ENCODE peak calls at places on chromosomes 4 and X, in eight cellular contexts. E, M, O, T, G, J, V and F are unnamed samples.

GRCh38 chr4:169397762-169398161 is 127.0 kb upstream of the SH3RF1 start:
- DNase-seq in E (no peak), M (peak; percentile 65), O (no peak), T (no peak), G (peak; percentile 51), J (no peak), V (no peak), F (no peak)

GRCh38 chr4:56626420-56626819 is 54.7 kb downstream of the HOPX start:
- DNase-seq in E (no peak), M (peak; percentile 40), O (no peak), T (no peak), G (no peak), J (no peak), V (no peak), F (no peak)

GRCh38 chr4:650951-651883 is 22.9 kb downstream of the ATP5ME start:
- DNase-seq in E (no peak), M (no peak), O (no peak), T (no peak), G (no peak), J (no peak), V (no peak), F (no peak)

GRCh38 chr4:150699599-150699998 is 117.6 kb downstream of the MAB21L2 start:
- DNase-seq in E (no peak), M (peak; percentile 2), O (no peak), T (no peak), G (no peak), J (no peak), V (no peak), F (no peak)

GRCh38 chr4:122874194-122874593 is 47.6 kb downstream of the FGF2 start:
- DNase-seq in E (no peak), M (peak; percentile 89), O (no peak), T (no peak), G (peak; percentile 77), J (no peak), V (no peak), F (peak; percentile 63)

GRCh38 chr4:187602339-187603092 is 393.1 kb upstream of the ZFP42 start:
- DNase-seq in E (no peak), M (peak; percentile 59), O (no peak), T (no peak), G (peak; percentile 68), J (no peak), V (no peak), F (no peak)

GRCh38 chrX:41276661-41277506 is 57.1 kb upstream of the DDX3X start:
- DNase-seq in E (no peak), M (no peak), O (no peak), T (no peak), G (no peak), J (no peak), V (no peak), F (no peak)

GRCh38 chr4:137124278-137124932 is 407.9 kb downstream of the PCDH18 start:
- DNase-seq in E (peak; percentile 65), M (peak; percentile 87), O (peak; percentile 60), T (peak; percentile 42), G (peak; percentile 74), J (no peak), V (no peak), F (peak; percentile 16)

GRCh38 chr4:149056615-149057014 is 614.4 kb upstream of the NR3C2 start:
- DNase-seq in E (no peak), M (no peak), O (no peak), T (no peak), G (no peak), J (no peak), V (no peak), F (no peak)

GRCh38 chr4:107888237-107888636 is 43.1 kb upstream of the CYP2U1 start:
- DNase-seq in E (no peak), M (no peak), O (no peak), T (no peak), G (no peak), J (no peak), V (no peak), F (no peak)

GRCh38 chrX:41313419-41313818 is 20.5 kb upstream of the DDX3X start:
- DNase-seq in E (no peak), M (peak; percentile 83), O (no peak), T (no peak), G (peak; percentile 65), J (no peak), V (no peak), F (peak; percentile 66)

GRCh38 chr4:67071641-67072040 is 473.7 kb downstream of the CENPC start:
- DNase-seq in E (no peak), M (no peak), O (no peak), T (no peak), G (no peak), J (no peak), V (no peak), F (no peak)

GRCh38 chr4:3523146-3523627 is 9.0 kb downstream of the LRPAP1 start:
- DNase-seq in E (no peak), M (no peak), O (no peak), T (no peak), G (no peak), J (no peak), V (no peak), F (no peak)

GRCh38 chrX:13990126-13990525 is 39.6 kb downstream of the GEMIN8 start:
- DNase-seq in E (no peak), M (no peak), O (no peak), T (no peak), G (no peak), J (no peak), V (no peak), F (no peak)

GRCh38 chrX:13996650-13997049 is 33.0 kb downstream of the GEMIN8 start:
- DNase-seq in E (no peak), M (no peak), O (no peak), T (no peak), G (no peak), J (no peak), V (no peak), F (no peak)

GRCh38 chrX:13994681-13995080 is 35.0 kb downstream of the GEMIN8 start:
- DNase-seq in E (no peak), M (no peak), O (no peak), T (no peak), G (no peak), J (no peak), V (no peak), F (no peak)

DNA sequence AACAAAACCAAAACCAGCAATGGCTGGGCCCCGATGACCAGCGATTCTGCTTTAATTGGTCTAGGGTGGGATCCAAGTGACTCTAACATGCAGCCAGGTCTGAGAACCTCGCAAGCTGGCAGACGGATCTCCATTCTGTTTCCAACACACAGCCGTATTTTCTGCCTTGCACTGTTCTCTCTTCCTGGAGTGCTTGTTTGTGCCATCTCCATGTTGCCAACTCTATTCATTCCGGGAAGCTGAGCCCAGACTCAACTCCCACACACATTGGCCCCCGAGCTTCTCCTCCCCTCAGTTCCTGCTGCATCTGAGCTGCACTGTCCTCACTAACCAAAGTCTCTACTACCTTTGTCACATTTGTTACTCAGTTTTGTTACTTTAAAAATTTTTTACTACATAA is 35.6 kb downstream of the GEMIN8 start:
- DNase-seq in E (no peak), M (no peak), O (no peak), T (no peak), G (no peak), J (no peak), V (no peak), F (no peak)
- H3K36me3 ChIP-seq in E (no peaks in the 10 kb centered on the region), M (no peaks in the 10 kb centered on the region), O (no peaks in the 10 kb centered on the region), T (no peaks in the 10 kb centered on the region), G (no peaks in the 10 kb centered on the region), J (no peaks in the 10 kb centered on the region), V (no peaks in the 10 kb centered on the region), F (no peaks in the 10 kb centered on the region)

GRCh38 chr4:181601118-181601517 is 642.1 kb upstream of the TENM3 start:
- DNase-seq in E (no peak), M (peak; percentile 4), O (no peak), T (no peak), G (peak; percentile 8), J (no peak), V (no peak), F (no peak)

DNA sequence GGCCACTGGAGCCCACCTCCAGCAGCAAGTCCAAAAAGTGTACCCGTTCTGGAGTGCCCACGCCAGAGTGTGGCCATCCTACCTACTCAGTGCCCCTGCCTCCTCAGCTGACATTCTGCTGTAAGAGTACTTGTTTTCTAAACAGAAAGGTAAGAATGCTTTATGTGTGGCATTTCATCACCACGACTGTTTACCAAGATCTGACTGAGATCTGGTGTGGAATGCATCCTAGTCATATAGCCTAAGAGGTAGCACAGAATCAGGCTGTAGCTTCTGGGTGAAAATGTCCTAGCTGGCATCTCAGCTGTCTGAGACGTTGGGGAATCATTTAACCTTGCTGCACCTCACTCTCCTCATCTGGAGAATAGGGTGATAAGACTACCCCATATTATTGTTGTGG is 638.7 kb upstream of the TENM3 start:
- DNase-seq in E (no peak), M (no peak), O (no peak), T (no peak), G (no peak), J (no peak), V (no peak), F (no peak)
- H3K36me3 ChIP-seq in E (no peaks in the 10 kb centered on the region), M (no peaks in the 10 kb centered on the region), O (no peaks in the 10 kb centered on the region), T (no peaks in the 10 kb centered on the region), G (no peaks in the 10 kb centered on the region), J (no peaks in the 10 kb centered on the region), V (no peaks in the 10 kb centered on the region), F (no peaks in the 10 kb centered on the region)

GRCh38 chr4:53365486-53366300 is at the start of gene SCFD2:
- DNase-seq in E (peak; percentile 97), M (peak; percentile 98), O (peak; percentile 95), T (peak; percentile 94), G (peak; percentile 97), J (peak; percentile 98), V (peak; percentile 95), F (peak; percentile 82)

GRCh38 chr4:53362093-53362492 is 3.8 kb downstream of the SCFD2 start:
- DNase-seq in E (no peak), M (no peak), O (no peak), T (no peak), G (no peak), J (no peak), V (no peak), F (no peak)

GRCh38 chr4:53364624-53365023 is 1.2 kb downstream of the SCFD2 start:
- DNase-seq in E (no peak), M (no peak), O (no peak), T (no peak), G (no peak), J (no peak), V (no peak), F (no peak)

GRCh38 chr4:53366301-53366716 is 448 bp upstream of the SCFD2 start:
- DNase-seq in E (no peak), M (peak; percentile 17), O (no peak), T (no peak), G (no peak), J (no peak), V (no peak), F (no peak)

GRCh38 chr4:53365121-53365485 is 758 bp downstream of the SCFD2 start:
- DNase-seq in E (peak; percentile 39), M (peak; percentile 59), O (peak; percentile 14), T (peak; percentile 50), G (peak; percentile 41), J (no peak), V (no peak), F (no peak)
- H3K36me3 ChIP-seq in E (no peaks in the 10 kb centered on the region), M (no peaks in the 10 kb centered on the region), O (no peaks in the 10 kb centered on the region), T (peaks cover 13% of the 10 kb centered on the region), G (no peaks in the 10 kb centered on the region), J (no peaks in the 10 kb centered on the region), V (no peaks in the 10 kb centered on the region), F (no peaks in the 10 kb centered on the region)

DNA sequence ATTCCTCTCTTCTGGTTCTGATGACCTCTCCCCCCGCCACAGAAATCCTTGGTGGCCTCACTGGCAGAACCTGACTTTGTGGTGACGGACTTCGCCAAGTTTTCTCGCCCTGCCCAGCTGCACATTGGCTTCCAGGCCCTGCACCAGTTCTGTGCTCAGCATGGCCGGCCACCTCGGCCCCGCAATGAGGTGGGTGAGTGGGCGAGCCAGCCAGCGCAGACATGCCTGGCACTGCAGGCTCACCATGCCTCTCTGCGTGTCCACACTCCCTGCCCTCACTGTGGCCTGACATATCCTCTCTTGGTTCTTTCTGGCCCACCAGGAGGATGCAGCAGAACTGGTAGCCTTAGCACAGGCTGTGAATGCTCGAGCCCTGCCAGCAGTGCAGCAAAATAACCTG is 8.7 kb downstream of the UBA1 start:
- DNase-seq in E (no peak), M (no peak), O (no peak), T (no peak), G (no peak), J (no peak), V (no peak), F (no peak)
- H3K36me3 ChIP-seq in E (peaks cover 3% of the 10 kb centered on the region), M (peaks cover 18% of the 10 kb centered on the region), O (peaks cover 83% of the 10 kb centered on the region), T (peaks cover 74% of the 10 kb centered on the region), G (peaks cover 98% of the 10 kb centered on the region), J (peaks cover 89% of the 10 kb centered on the region), V (peaks cover 69% of the 10 kb centered on the region), F (peaks cover 9% of the 10 kb centered on the region)